ENCODE peak calls at places on chromosomes 11 and 22, in nine cellular contexts. M, N, L, J, P, K, U, V and Q are unnamed samples.

GRCh38 chr11:132604446-132604845 is 927.9 kb downstream of the OPCML start:
- DNase-seq in U (no peak), V (no peak), N (no peak), K (peak; percentile 47), L (peak; percentile 49), J (no peak), P (no peak), M (no peak), Q (peak; percentile 54)

GRCh38 chr22:20957118-20957690 is 9.9 kb upstream of the AIFM3 start:
- DNase-seq in M (no peak), U (peak; percentile 60), L (no peak), N (no peak), K (peak; percentile 29), V (peak; percentile 88), P (no peak), J (no peak), Q (no peak)

GRCh38 chr11:31120428-31120827 is 249.1 kb downstream of the DCDC1 start:
- DNase-seq in N (no peak), V (no peak), J (no peak), M (no peak), L (no peak), P (no peak), K (no peak), U (no peak), Q (no peak)

GRCh38 chr22:46484156-46484860 is 53.1 kb downstream of the CELSR1 start:
- DNase-seq in J (no peak), L (no peak), K (no peak), P (no peak), M (no peak), V (peak; percentile 75), U (no peak), N (no peak), Q (no peak)

GRCh38 chr11:10205928-10206327 is 88.1 kb downstream of the SBF2 start:
- DNase-seq in P (no peak), V (no peak), M (no peak), J (no peak), U (no peak), L (no peak), N (no peak), K (no peak), Q (no peak)

GRCh38 chr11:93198221-93198650 is 445 bp upstream of the SLC36A4 start:
- DNase-seq in L (peak; percentile 7), K (peak; percentile 43), J (peak; percentile 47), V (no peak), P (peak; percentile 51), M (no peak), U (no peak), N (no peak), Q (peak; percentile 51)

GRCh38 chr11:68775951-68776388 is 24.6 kb upstream of the TESMIN start:
- DNase-seq in M (no peak), J (no peak), P (peak; percentile 97), K (no peak), N (no peak), L (no peak), U (no peak), V (no peak), Q (peak; percentile 12)

GRCh38 chr11:128503231-128503991 is 83.9 kb downstream of the ETS1 start:
- DNase-seq in U (no peak), P (no peak), K (peak; percentile 65), N (no peak), J (no peak), V (no peak), M (no peak), L (peak; percentile 87), Q (peak; percentile 93)

GRCh38 chr22:30390974-30391691 is 3.9 kb upstream of the RNF215 start:
- DNase-seq in M (peak; percentile 78), P (peak; percentile 69), K (peak; percentile 73), J (peak; percentile 81), V (peak; percentile 86), L (peak; percentile 45), U (peak; percentile 73), N (no peak), Q (peak; percentile 60)

GRCh38 chr11:83299681-83300080 is 13.5 kb upstream of the CCDC90B start:
- DNase-seq in V (no peak), J (no peak), U (no peak), P (no peak), M (no peak), N (no peak), K (no peak), L (no peak), Q (no peak)

GRCh38 chr11:83293436-83293732 is 7.2 kb upstream of the CCDC90B start:
- DNase-seq in J (no peak), L (no peak), M (no peak), P (no peak), U (no peak), N (no peak), V (no peak), K (no peak), Q (no peak)

GRCh38 chr11:83292709-83293435 is 6.7 kb upstream of the CCDC90B start:
- DNase-seq in L (peak; percentile 71), M (peak; percentile 22), J (peak; percentile 72), U (no peak), N (peak; percentile 66), P (no peak), K (peak; percentile 80), V (no peak), Q (peak; percentile 27)

DNA sequence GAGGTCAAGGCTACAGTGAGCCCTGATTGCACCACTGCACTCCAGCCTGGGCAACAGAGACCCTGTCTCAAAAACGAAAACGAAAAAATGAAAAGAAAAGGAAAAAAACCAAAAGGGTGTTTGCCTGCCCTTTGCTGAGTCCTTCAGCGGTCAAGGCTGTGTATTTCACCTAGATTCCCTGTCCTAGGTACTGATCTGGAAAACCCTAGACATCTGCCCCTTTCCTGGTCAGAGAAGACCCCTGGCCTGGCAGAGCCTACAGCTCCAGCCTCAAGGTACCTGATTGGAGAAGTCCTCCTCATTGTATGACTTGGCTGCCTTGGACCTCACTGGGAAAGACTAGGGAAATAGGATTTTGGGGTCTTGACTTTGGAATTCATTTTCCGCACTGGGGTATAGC is 8.0 kb upstream of the CCDC90B start:
- DNase-seq in P (no peak), M (no peak), L (no peak), U (no peak), K (no peak), N (no peak), J (no peak), V (no peak), Q (no peak)
- H3K27ac ChIP-seq in P (no peak overlapping the region), M (no peak overlapping the region), L (no peak overlapping the region), U (no peak overlapping the region), K (no peak overlapping the region), N (no peak overlapping the region), J (no peak overlapping the region), V (no peak overlapping the region), Q (no peak overlapping the region)

GRCh38 chr11:117734596-117734995 is 62.4 kb downstream of the DSCAML1 start:
- DNase-seq in V (no peak), K (no peak), N (no peak), U (no peak), L (no peak), M (no peak), P (no peak), J (no peak), Q (no peak)

GRCh38 chr11:117733311-117733710 is 63.7 kb downstream of the DSCAML1 start:
- DNase-seq in V (no peak), P (no peak), M (no peak), J (no peak), N (no peak), K (no peak), U (no peak), L (no peak), Q (no peak)

GRCh38 chr11:117731689-117732290 is 65.2 kb downstream of the DSCAML1 start:
- DNase-seq in M (no peak), P (no peak), L (no peak), K (no peak), N (no peak), V (no peak), J (no peak), U (no peak), Q (no peak)

GRCh38 chr11:117735350-117735977 is 61.6 kb downstream of the DSCAML1 start:
- DNase-seq in N (no peak), L (no peak), P (no peak), M (no peak), U (no peak), V (no peak), J (no peak), K (no peak), Q (no peak)

GRCh38 chr11:117730256-117730800 is 66.7 kb downstream of the DSCAML1 start:
- DNase-seq in K (no peak), U (no peak), L (peak; percentile 5), N (no peak), M (no peak), J (no peak), V (no peak), P (no peak), Q (no peak)
- H3K27ac ChIP-seq in K (no peak overlapping the region), U (no peak overlapping the region), L (no peak overlapping the region), N (no peak overlapping the region), M (no peak overlapping the region), J (no peak overlapping the region), V (no peak overlapping the region), P (no peak overlapping the region), Q (no peak overlapping the region)

GRCh38 chr22:37161442-37161841 is 11.7 kb upstream of the IL2RB start:
- DNase-seq in L (no peak), N (no peak), U (peak; percentile 8), M (no peak), P (peak; percentile 53), K (no peak), V (no peak), J (peak; percentile 18), Q (no peak)

GRCh38 chr22:37164535-37164887 is 14.8 kb upstream of the IL2RB start:
- DNase-seq in K (no peak), U (no peak), L (no peak), V (peak; percentile 21), M (no peak), J (no peak), N (no peak), P (no peak), Q (no peak)

GRCh38 chr22:37162221-37163095 is 12.7 kb upstream of the IL2RB start:
- DNase-seq in P (no peak), J (peak; percentile 89), N (no peak), U (peak; percentile 34), L (no peak), M (no peak), K (no peak), V (peak; percentile 17), Q (no peak)

GRCh38 chr22:37163618-37164534 is 14.2 kb upstream of the IL2RB start:
- DNase-seq in N (no peak), K (no peak), M (no peak), J (no peak), U (peak; percentile 41), L (no peak), V (peak; percentile 43), P (no peak), Q (no peak)

GRCh38 chr22:37163096-37163489 is 13.4 kb upstream of the IL2RB start:
- DNase-seq in K (no peak), U (no peak), M (no peak), N (no peak), J (no peak), L (no peak), V (peak; percentile 10), P (no peak), Q (no peak)
- H3K27ac ChIP-seq in K (no peak overlapping the region), U (no peak overlapping the region), M (peak overlapping the region; percentile 44), N (no peak overlapping the region), J (no peak overlapping the region), L (no peak overlapping the region), V (peak overlapping the region; percentile 23), P (no peak overlapping the region), Q (no peak overlapping the region)

GRCh38 chr22:37742374-37743092 is 45.7 kb downstream of the TRIOBP start:
- DNase-seq in L (peak; percentile 72), M (no peak), N (peak; percentile 39), J (no peak), P (peak; percentile 98), U (no peak), V (no peak), K (peak; percentile 88), Q (peak; percentile 87)
- H3K27ac ChIP-seq in L (no peak overlapping the region), M (peak overlapping the region; percentile 44), N (peak overlapping the region; percentile 62), J (no peak overlapping the region), P (peak overlapping the region; percentile 57), U (no peak overlapping the region), V (peak overlapping the region; percentile 48), K (no peak overlapping the region), Q (no peak overlapping the region)

GRCh38 chr11:122803306-122803705 is 35.0 kb upstream of the CRTAM start:
- DNase-seq in M (no peak), L (peak; percentile 64), V (no peak), K (peak; percentile 18), N (no peak), U (no peak), P (peak; percentile 97), J (no peak), Q (peak; percentile 100)
- H3K27ac ChIP-seq in M (no peak overlapping the region), L (peak overlapping the region; percentile 48), V (no peak overlapping the region), K (no peak overlapping the region), N (no peak overlapping the region), U (no peak overlapping the region), P (peak overlapping the region; percentile 96), J (no peak overlapping the region), Q (peak overlapping the region; percentile 100)